ENCODE peak calls at places on chromosomes 7 and 10, in ten cellular contexts. One of them, this sample, is unnamed.

GRCh38 chr7:4123823-4124222 is 558.3 kb upstream of the FOXK1 start:
- DNase-seq in CD4-positive, CD25-positive, alpha-beta regulatory T cell: no peak
- DNase-seq in tibial nerve: no peak
- DNase-seq in lung: no peak
- DNase-seq in H7: no peak
- DNase-seq in right cardiac atrium: no peak
- DNase-seq in psoas muscle: no peak
- DNase-seq in endothelial cell of umbilical vein: no peak
- DNase-seq in ovary: no peak
- DNase-seq in transverse colon: no peak
- DNase-seq in this sample: peak

GRCh38 chr10:112634096-112634830 is 187.2 kb downstream of the VTI1A start:
- DNase-seq in CD4-positive, CD25-positive, alpha-beta regulatory T cell: no peak
- DNase-seq in tibial nerve: no peak
- DNase-seq in lung: no peak
- DNase-seq in H7: no peak
- DNase-seq in right cardiac atrium: no peak
- DNase-seq in psoas muscle: no peak
- DNase-seq in endothelial cell of umbilical vein: no peak
- DNase-seq in ovary: no peak
- DNase-seq in transverse colon: no peak
- DNase-seq in this sample: no peak

GRCh38 chr7:55111007-55111406 is 92.2 kb downstream of the EGFR start:
- DNase-seq in CD4-positive, CD25-positive, alpha-beta regulatory T cell: no peak
- DNase-seq in tibial nerve: no peak
- DNase-seq in lung: no peak
- DNase-seq in H7: no peak
- DNase-seq in right cardiac atrium: no peak
- DNase-seq in psoas muscle: no peak
- DNase-seq in endothelial cell of umbilical vein: no peak
- DNase-seq in ovary: no peak
- DNase-seq in transverse colon: no peak
- DNase-seq in this sample: no peak

GRCh38 chr7:14805105-14805719 is 97.3 kb downstream of the DGKB start:
- DNase-seq in CD4-positive, CD25-positive, alpha-beta regulatory T cell: no peak
- DNase-seq in tibial nerve: no peak
- DNase-seq in lung: no peak
- DNase-seq in H7: no peak
- DNase-seq in right cardiac atrium: no peak
- DNase-seq in psoas muscle: no peak
- DNase-seq in endothelial cell of umbilical vein: no peak
- DNase-seq in ovary: no peak
- DNase-seq in transverse colon: no peak
- DNase-seq in this sample: no peak

GRCh38 chr10:101136007-101136707 is 5.1 kb downstream of the TLX1 start:
- DNase-seq in CD4-positive, CD25-positive, alpha-beta regulatory T cell: no peak
- DNase-seq in tibial nerve: no peak
- DNase-seq in lung: no peak
- DNase-seq in H7: peak
- DNase-seq in right cardiac atrium: no peak
- DNase-seq in psoas muscle: no peak
- DNase-seq in endothelial cell of umbilical vein: no peak
- DNase-seq in ovary: no peak
- DNase-seq in transverse colon: no peak
- DNase-seq in this sample: no peak

GRCh38 chr7:136183981-136184380 is 206.8 kb upstream of the MTPN start:
- DNase-seq in CD4-positive, CD25-positive, alpha-beta regulatory T cell: no peak
- DNase-seq in tibial nerve: no peak
- DNase-seq in lung: no peak
- DNase-seq in H7: peak
- DNase-seq in right cardiac atrium: no peak
- DNase-seq in psoas muscle: no peak
- DNase-seq in endothelial cell of umbilical vein: no peak
- DNase-seq in ovary: no peak
- DNase-seq in transverse colon: no peak
- DNase-seq in this sample: no peak

GRCh38 chr10:8051109-8051781 is 3.2 kb upstream of the GATA3 start:
- DNase-seq in CD4-positive, CD25-positive, alpha-beta regulatory T cell: no peak
- DNase-seq in tibial nerve: no peak
- DNase-seq in lung: no peak
- DNase-seq in H7: no peak
- DNase-seq in right cardiac atrium: no peak
- DNase-seq in psoas muscle: no peak
- DNase-seq in endothelial cell of umbilical vein: peak
- DNase-seq in ovary: no peak
- DNase-seq in transverse colon: no peak
- DNase-seq in this sample: no peak

GRCh38 chr7:133705596-133705995 is 421.5 kb upstream of the LRGUK start:
- DNase-seq in CD4-positive, CD25-positive, alpha-beta regulatory T cell: no peak
- DNase-seq in tibial nerve: no peak
- DNase-seq in lung: no peak
- DNase-seq in H7: no peak
- DNase-seq in right cardiac atrium: no peak
- DNase-seq in psoas muscle: no peak
- DNase-seq in endothelial cell of umbilical vein: no peak
- DNase-seq in ovary: no peak
- DNase-seq in transverse colon: no peak
- DNase-seq in this sample: no peak

GRCh38 chr10:69655124-69655867 is 25.2 kb downstream of the FAM241B start:
- DNase-seq in CD4-positive, CD25-positive, alpha-beta regulatory T cell: no peak
- DNase-seq in tibial nerve: no peak
- DNase-seq in lung: no peak
- DNase-seq in H7: peak
- DNase-seq in right cardiac atrium: no peak
- DNase-seq in psoas muscle: no peak
- DNase-seq in endothelial cell of umbilical vein: no peak
- DNase-seq in ovary: no peak
- DNase-seq in transverse colon: no peak
- DNase-seq in this sample: no peak

DNA sequence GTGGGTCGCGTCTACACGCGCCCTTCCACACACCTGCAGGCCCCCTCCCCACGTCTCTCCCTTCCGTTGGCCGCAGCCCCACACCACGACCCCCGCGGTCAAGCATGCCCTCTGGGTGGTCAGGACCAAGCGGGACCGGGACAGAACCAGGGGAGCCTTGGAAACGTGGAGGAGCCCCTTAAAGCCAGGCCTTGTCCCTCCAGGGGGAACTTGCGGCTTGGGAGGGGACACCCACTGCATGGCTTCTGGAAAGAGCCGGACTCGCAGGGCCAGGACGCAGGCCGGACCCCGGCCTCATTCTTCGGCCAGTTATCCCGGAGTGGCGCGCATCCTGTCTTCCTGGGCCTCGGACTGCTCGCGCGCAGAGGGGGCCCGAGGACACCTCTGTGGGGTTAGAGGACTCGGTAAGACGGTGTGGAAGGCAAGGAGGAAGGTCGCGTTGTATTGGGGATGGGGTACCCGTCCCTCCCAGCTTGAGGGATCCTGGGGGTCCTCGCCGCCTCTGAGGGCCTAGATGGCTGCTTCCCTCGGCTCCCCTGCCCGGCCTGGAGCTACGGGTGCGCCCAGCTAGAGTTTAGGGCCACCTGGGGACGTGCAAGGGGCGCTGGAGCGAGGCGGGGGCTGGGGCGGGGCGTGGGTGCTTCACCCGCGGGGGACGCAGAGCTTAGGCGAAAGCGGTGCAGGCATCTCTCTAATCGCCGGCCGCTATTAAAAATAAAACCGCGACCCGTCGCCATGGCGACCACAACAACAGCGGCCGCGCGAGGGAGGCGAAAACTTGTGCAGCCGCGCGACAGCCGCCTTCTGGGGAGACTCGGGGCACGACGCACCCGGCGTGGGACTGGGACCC is 1.8 kb upstream of the PDGFA start:
- DNase-seq in CD4-positive, CD25-positive, alpha-beta regulatory T cell: no peak
- DNase-seq in tibial nerve: no peak
- DNase-seq in lung: no peak
- DNase-seq in H7: peak
- DNase-seq in right cardiac atrium: peak
- DNase-seq in psoas muscle: peak
- DNase-seq in endothelial cell of umbilical vein: peak
- DNase-seq in ovary: peak
- DNase-seq in transverse colon: peak
- DNase-seq in this sample: peak
- H3K4me3 ChIP-seq in CD4-positive, CD25-positive, alpha-beta regulatory T cell: no peak
- H3K4me3 ChIP-seq in tibial nerve: peak
- H3K4me3 ChIP-seq in lung: peak
- H3K4me3 ChIP-seq in H7: peak
- H3K4me3 ChIP-seq in right cardiac atrium: peak
- H3K4me3 ChIP-seq in psoas muscle: peak
- H3K4me3 ChIP-seq in endothelial cell of umbilical vein: peak
- H3K4me3 ChIP-seq in ovary: peak
- H3K4me3 ChIP-seq in transverse colon: peak
- H3K4me3 ChIP-seq in this sample: peak

DNA sequence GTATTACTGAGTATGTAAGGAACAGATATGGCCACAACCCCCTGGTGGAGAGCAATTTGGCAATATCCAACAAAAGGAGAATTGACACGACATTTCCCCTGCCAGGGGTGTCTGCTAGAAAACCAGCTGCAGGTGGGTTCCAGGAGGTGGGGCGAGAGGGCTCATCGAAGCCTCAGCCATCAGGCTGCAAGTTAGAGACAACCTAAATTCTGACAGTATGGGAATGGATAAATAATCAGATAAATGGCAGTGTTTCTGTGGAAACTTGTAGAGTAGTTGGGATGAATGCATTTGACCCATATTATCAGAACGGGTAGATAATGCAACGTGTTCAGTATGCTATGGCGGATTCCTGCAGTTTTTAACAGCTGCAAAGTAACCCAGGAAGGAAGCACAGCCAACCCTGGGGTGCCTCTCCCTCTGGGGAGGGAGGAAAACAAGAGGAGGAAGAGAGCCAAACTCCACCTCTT is 3.5 kb downstream of the TMEM273 start:
- DNase-seq in CD4-positive, CD25-positive, alpha-beta regulatory T cell: no peak
- DNase-seq in tibial nerve: no peak
- DNase-seq in lung: peak
- DNase-seq in H7: no peak
- DNase-seq in right cardiac atrium: no peak
- DNase-seq in psoas muscle: no peak
- DNase-seq in endothelial cell of umbilical vein: no peak
- DNase-seq in ovary: no peak
- DNase-seq in transverse colon: no peak
- DNase-seq in this sample: no peak
- H3K4me3 ChIP-seq in CD4-positive, CD25-positive, alpha-beta regulatory T cell: peak
- H3K4me3 ChIP-seq in tibial nerve: no peak
- H3K4me3 ChIP-seq in lung: no peak
- H3K4me3 ChIP-seq in H7: no peak
- H3K4me3 ChIP-seq in right cardiac atrium: no peak
- H3K4me3 ChIP-seq in psoas muscle: no peak
- H3K4me3 ChIP-seq in endothelial cell of umbilical vein: no peak
- H3K4me3 ChIP-seq in ovary: no peak
- H3K4me3 ChIP-seq in transverse colon: no peak
- H3K4me3 ChIP-seq in this sample: no peak

DNA sequence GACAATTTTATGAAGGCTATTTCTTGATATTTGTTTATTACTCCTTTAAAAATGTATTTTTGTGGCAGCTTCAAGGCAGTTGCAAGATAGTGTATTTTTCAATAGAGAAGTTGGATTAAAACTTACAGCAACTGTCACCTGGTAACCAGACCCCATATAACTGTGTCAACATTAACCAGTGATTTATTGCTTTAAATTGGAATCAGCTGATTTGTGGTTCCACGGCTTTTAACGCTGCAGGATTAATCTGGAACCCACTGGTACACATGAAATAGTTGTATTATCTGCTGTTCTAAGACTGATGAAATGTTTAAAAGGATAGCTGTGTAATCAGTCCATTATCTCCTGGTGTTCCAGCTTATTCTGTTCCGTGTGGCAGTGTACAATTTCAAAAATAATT is 180.2 kb downstream of the CELF2 start:
- DNase-seq in CD4-positive, CD25-positive, alpha-beta regulatory T cell: no peak
- DNase-seq in tibial nerve: no peak
- DNase-seq in lung: no peak
- DNase-seq in H7: no peak
- DNase-seq in right cardiac atrium: no peak
- DNase-seq in psoas muscle: no peak
- DNase-seq in endothelial cell of umbilical vein: no peak
- DNase-seq in ovary: no peak
- DNase-seq in transverse colon: no peak
- DNase-seq in this sample: no peak
- H3K4me3 ChIP-seq in CD4-positive, CD25-positive, alpha-beta regulatory T cell: peak
- H3K4me3 ChIP-seq in tibial nerve: no peak
- H3K4me3 ChIP-seq in lung: no peak
- H3K4me3 ChIP-seq in H7: no peak
- H3K4me3 ChIP-seq in right cardiac atrium: no peak
- H3K4me3 ChIP-seq in psoas muscle: no peak
- H3K4me3 ChIP-seq in endothelial cell of umbilical vein: no peak
- H3K4me3 ChIP-seq in ovary: no peak
- H3K4me3 ChIP-seq in transverse colon: no peak
- H3K4me3 ChIP-seq in this sample: no peak

GRCh38 chr10:99977916-99978315 is 31.8 kb downstream of the DNMBP start:
- DNase-seq in CD4-positive, CD25-positive, alpha-beta regulatory T cell: no peak
- DNase-seq in tibial nerve: no peak
- DNase-seq in lung: no peak
- DNase-seq in H7: no peak
- DNase-seq in right cardiac atrium: no peak
- DNase-seq in psoas muscle: no peak
- DNase-seq in endothelial cell of umbilical vein: no peak
- DNase-seq in ovary: no peak
- DNase-seq in transverse colon: no peak
- DNase-seq in this sample: no peak

GRCh38 chr10:99975942-99976809 is 33.6 kb downstream of the DNMBP start:
- DNase-seq in CD4-positive, CD25-positive, alpha-beta regulatory T cell: no peak
- DNase-seq in tibial nerve: peak
- DNase-seq in lung: no peak
- DNase-seq in H7: no peak
- DNase-seq in right cardiac atrium: no peak
- DNase-seq in psoas muscle: no peak
- DNase-seq in endothelial cell of umbilical vein: peak
- DNase-seq in ovary: peak
- DNase-seq in transverse colon: no peak
- DNase-seq in this sample: no peak

GRCh38 chr10:99975106-99975829 is 34.5 kb downstream of the DNMBP start:
- DNase-seq in CD4-positive, CD25-positive, alpha-beta regulatory T cell: no peak
- DNase-seq in tibial nerve: no peak
- DNase-seq in lung: no peak
- DNase-seq in H7: no peak
- DNase-seq in right cardiac atrium: no peak
- DNase-seq in psoas muscle: no peak
- DNase-seq in endothelial cell of umbilical vein: no peak
- DNase-seq in ovary: no peak
- DNase-seq in transverse colon: no peak
- DNase-seq in this sample: no peak

GRCh38 chr10:99979066-99979685 is 30.6 kb downstream of the DNMBP start:
- DNase-seq in CD4-positive, CD25-positive, alpha-beta regulatory T cell: no peak
- DNase-seq in tibial nerve: no peak
- DNase-seq in lung: no peak
- DNase-seq in H7: no peak
- DNase-seq in right cardiac atrium: no peak
- DNase-seq in psoas muscle: no peak
- DNase-seq in endothelial cell of umbilical vein: no peak
- DNase-seq in ovary: no peak
- DNase-seq in transverse colon: no peak
- DNase-seq in this sample: no peak

GRCh38 chr10:99976886-99977391 is 32.8 kb downstream of the DNMBP start:
- DNase-seq in CD4-positive, CD25-positive, alpha-beta regulatory T cell: no peak
- DNase-seq in tibial nerve: peak
- DNase-seq in lung: no peak
- DNase-seq in H7: no peak
- DNase-seq in right cardiac atrium: peak
- DNase-seq in psoas muscle: no peak
- DNase-seq in endothelial cell of umbilical vein: peak
- DNase-seq in ovary: no peak
- DNase-seq in transverse colon: no peak
- DNase-seq in this sample: no peak
- H3K4me3 ChIP-seq in CD4-positive, CD25-positive, alpha-beta regulatory T cell: no peak
- H3K4me3 ChIP-seq in tibial nerve: no peak
- H3K4me3 ChIP-seq in lung: no peak
- H3K4me3 ChIP-seq in H7: no peak
- H3K4me3 ChIP-seq in right cardiac atrium: no peak
- H3K4me3 ChIP-seq in psoas muscle: peak
- H3K4me3 ChIP-seq in endothelial cell of umbilical vein: peak
- H3K4me3 ChIP-seq in ovary: no peak
- H3K4me3 ChIP-seq in transverse colon: no peak
- H3K4me3 ChIP-seq in this sample: no peak

GRCh38 chr10:73553316-73553715 is 37.8 kb downstream of the USP54 start:
- DNase-seq in CD4-positive, CD25-positive, alpha-beta regulatory T cell: no peak
- DNase-seq in tibial nerve: peak
- DNase-seq in lung: no peak
- DNase-seq in H7: no peak
- DNase-seq in right cardiac atrium: no peak
- DNase-seq in psoas muscle: no peak
- DNase-seq in endothelial cell of umbilical vein: no peak
- DNase-seq in ovary: no peak
- DNase-seq in transverse colon: no peak
- DNase-seq in this sample: no peak
- H3K4me3 ChIP-seq in CD4-positive, CD25-positive, alpha-beta regulatory T cell: no peak
- H3K4me3 ChIP-seq in tibial nerve: no peak
- H3K4me3 ChIP-seq in lung: no peak
- H3K4me3 ChIP-seq in H7: no peak
- H3K4me3 ChIP-seq in right cardiac atrium: no peak
- H3K4me3 ChIP-seq in psoas muscle: peak
- H3K4me3 ChIP-seq in endothelial cell of umbilical vein: no peak
- H3K4me3 ChIP-seq in ovary: no peak
- H3K4me3 ChIP-seq in transverse colon: no peak
- H3K4me3 ChIP-seq in this sample: no peak